ENCODE peak calls at places on chromosomes 3 and 15, in six cellular contexts. N is endodermal cell; B is CD8-positive, alpha-beta T cell; C is cardiac fibroblast; H is CD4-positive, alpha-beta T cell; L is GM10248. F is an unnamed sample.

GRCh38 chr3:14511971-14512943 is 27.9 kb downstream of the GRIP2 start:
- DNase-seq in H (no peak), B (no peak), N (peak; percentile 49), L (no peak), C (no peak), F (no peak)

GRCh38 chr3:122936335-122936734 is 91.2 kb downstream of the SEMA5B start:
- DNase-seq in C (no peak), B (no peak), L (no peak), H (no peak), N (no peak), F (no peak)

GRCh38 chr15:63291507-63291906 is 14.1 kb downstream of the APH1B start:
- DNase-seq in H (no peak), C (peak; percentile 81), N (no peak), B (no peak), L (no peak), F (peak; percentile 87)

GRCh38 chr3:197490098-197490497 is 65.7 kb downstream of the BDH1 start:
- DNase-seq in N (peak; percentile 69), L (no peak), H (no peak), B (no peak), C (peak; percentile 70), F (peak; percentile 83)

GRCh38 chr3:124200336-124200901 is 208.5 kb upstream of the ROPN1 start:
- DNase-seq in N (no peak), C (no peak), B (no peak), L (no peak), H (no peak), F (no peak)

GRCh38 chr3:195270350-195271115 is 426 bp downstream of the XXYLT1 start:
- DNase-seq in C (peak; percentile 77), N (peak; percentile 90), H (no peak), L (peak; percentile 78), B (no peak), F (peak; percentile 46)

GRCh38 chr3:33665294-33665693 is 52.8 kb downstream of the CLASP2 start:
- DNase-seq in B (no peak), C (no peak), N (no peak), H (no peak), L (no peak), F (no peak)

GRCh38 chr3:126465928-126466564 is 9.6 kb downstream of the ZXDC start:
- DNase-seq in L (no peak), H (no peak), C (no peak), N (peak; percentile 46), B (no peak), F (no peak)

GRCh38 chr3:187196573-187197094 is 652 bp upstream of the RTP1 start:
- DNase-seq in L (no peak), N (no peak), C (no peak), B (no peak), H (no peak), F (no peak)

GRCh38 chr3:71721002-71721401 is 4.2 kb downstream of the EIF4E3 start:
- DNase-seq in N (no peak), H (no peak), C (no peak), L (no peak), B (no peak), F (no peak)

GRCh38 chr3:129310111-129310601 is 31.5 kb downstream of the HMCES start:
- DNase-seq in H (no peak), C (no peak), L (peak; percentile 55), N (peak; percentile 60), B (no peak), F (no peak)

GRCh38 chr3:53354945-53355498 is 7.7 kb upstream of the DCP1A start:
- DNase-seq in N (no peak), C (peak; percentile 46), L (no peak), H (no peak), B (no peak), F (no peak)

GRCh38 chr3:62183087-62183486 is 190.3 kb downstream of the FEZF2 start:
- DNase-seq in B (no peak), H (no peak), L (no peak), N (no peak), C (no peak), F (no peak)

GRCh38 chr3:62186967-62187366 is 186.4 kb downstream of the FEZF2 start:
- DNase-seq in B (no peak), N (peak; percentile 67), C (peak; percentile 81), L (no peak), H (no peak), F (no peak)

GRCh38 chr3:62180514-62180913 is 192.8 kb downstream of the FEZF2 start:
- DNase-seq in C (no peak), H (no peak), N (no peak), B (no peak), L (no peak), F (no peak)

GRCh38 chr3:62188547-62189375 is 184.6 kb downstream of the FEZF2 start:
- DNase-seq in B (peak; percentile 10), N (peak; percentile 89), H (peak; percentile 36), L (peak; percentile 80), C (peak; percentile 87), F (peak; percentile 57)

GRCh38 chr3:62184559-62184958 is 188.8 kb downstream of the FEZF2 start:
- DNase-seq in H (no peak), L (no peak), B (no peak), N (no peak), C (peak; percentile 43), F (no peak)
- TF ChIP-seq CTCF in H (no peak), L (no peak), B (no peak), N (no peak), C (no peak), F (no peak)

GRCh38 chr15:53979051-53979788 is 979 bp downstream of the UNC13C start:
- DNase-seq in N (no peak), H (no peak), C (no peak), L (no peak), B (no peak), F (no peak)

GRCh38 chr15:53974121-53974520 is 4.1 kb upstream of the UNC13C start:
- DNase-seq in L (no peak), B (no peak), H (no peak), C (no peak), N (no peak), F (no peak)

GRCh38 chr15:53978248-53978906 is at the start of gene UNC13C:
- DNase-seq in B (no peak), C (no peak), H (no peak), N (peak; percentile 88), L (no peak), F (no peak)

GRCh38 chr15:53974813-53975212 is 3.4 kb upstream of the UNC13C start:
- DNase-seq in N (no peak), B (no peak), H (no peak), C (no peak), L (no peak), F (no peak)

DNA sequence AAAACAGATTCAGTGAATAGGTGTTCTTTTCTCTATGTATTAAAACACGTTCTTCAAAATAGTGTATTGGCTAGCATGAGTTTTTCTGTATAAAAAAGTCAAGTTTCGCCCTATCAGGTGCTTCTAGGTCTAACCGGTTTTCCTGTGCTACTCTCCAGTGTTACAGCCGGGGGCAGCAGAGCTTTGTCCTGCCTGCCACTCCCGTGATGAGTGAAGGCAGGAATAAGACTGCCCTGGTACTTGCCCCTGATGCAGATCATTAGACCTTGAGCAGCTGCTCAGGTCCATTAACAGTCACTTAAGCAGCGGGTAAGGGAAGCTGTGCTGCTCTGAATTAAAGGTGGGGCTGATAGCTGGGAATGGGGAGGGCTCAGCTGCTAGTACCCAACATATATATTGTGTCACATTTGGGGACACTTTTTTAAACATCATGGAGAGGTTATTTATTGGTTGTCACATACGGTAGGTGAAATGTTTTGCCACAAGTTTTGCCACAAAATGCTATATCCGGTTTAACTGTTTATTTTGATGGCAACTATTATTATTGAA is 1.3 kb upstream of the UNC13C start:
- DNase-seq in H (no peak), L (no peak), B (no peak), N (peak; percentile 87), C (no peak), F (no peak)
- TF ChIP-seq CTCF in H (no peak), L (no peak), B (no peak), N (peak; percentile 84), C (no peak), F (no peak)

GRCh38 chr3:140499114-140499757 is 178.6 kb upstream of the TRIM42 start:
- DNase-seq in L (no peak), H (no peak), N (no peak), C (peak; percentile 25), B (no peak), F (no peak)
- TF ChIP-seq CTCF in L (no peak), H (no peak), N (peak; percentile 72), C (no peak), B (no peak), F (no peak)

DNA sequence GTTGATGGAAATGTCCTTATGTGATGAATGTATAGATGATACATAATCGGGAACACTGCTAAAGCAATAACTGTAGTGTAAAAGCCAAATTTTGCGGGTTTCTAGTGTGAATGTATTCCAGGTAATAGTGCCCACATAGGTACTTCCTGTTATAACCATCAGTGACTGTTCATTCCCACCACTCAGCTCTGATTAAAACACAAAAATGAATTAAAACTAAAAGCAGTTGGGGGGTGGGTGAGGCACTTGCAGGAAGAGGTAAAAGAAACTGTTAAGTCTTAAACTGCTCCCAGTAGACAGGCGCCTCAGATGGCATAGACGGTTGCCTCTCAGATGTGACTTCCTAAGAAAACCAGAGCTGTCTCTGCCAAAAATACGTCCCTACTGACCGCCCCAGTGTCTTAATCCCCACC is 893 bp upstream of the MTHFS start:
- DNase-seq in C (no peak), B (no peak), N (no peak), H (no peak), L (no peak), F (no peak)
- TF ChIP-seq CTCF in C (no peak), B (no peak), N (no peak), H (no peak), L (no peak), F (no peak)

GRCh38 chr15:50824507-50824906 is 59.0 kb upstream of the SPPL2A start:
- DNase-seq in B (no peak), N (no peak), H (no peak), L (no peak), C (no peak), F (no peak)

GRCh38 chr15:50823281-50823680 is 57.8 kb upstream of the SPPL2A start:
- DNase-seq in L (no peak), H (no peak), B (no peak), N (no peak), C (no peak), F (no peak)

GRCh38 chr15:50830477-50831354 is 65.2 kb upstream of the SPPL2A start:
- DNase-seq in C (no peak), H (no peak), L (no peak), B (no peak), N (no peak), F (no peak)

GRCh38 chr15:50825946-50826345 is 60.4 kb upstream of the SPPL2A start:
- DNase-seq in B (no peak), L (no peak), C (no peak), H (no peak), N (no peak), F (no peak)

GRCh38 chr15:50828610-50829206 is 63.2 kb upstream of the SPPL2A start:
- DNase-seq in B (no peak), C (peak; percentile 84), N (peak; percentile 53), H (no peak), L (no peak), F (peak; percentile 87)
- TF ChIP-seq CTCF in B (no peak), C (no peak), N (no peak), H (no peak), L (no peak), F (no peak)

DNA sequence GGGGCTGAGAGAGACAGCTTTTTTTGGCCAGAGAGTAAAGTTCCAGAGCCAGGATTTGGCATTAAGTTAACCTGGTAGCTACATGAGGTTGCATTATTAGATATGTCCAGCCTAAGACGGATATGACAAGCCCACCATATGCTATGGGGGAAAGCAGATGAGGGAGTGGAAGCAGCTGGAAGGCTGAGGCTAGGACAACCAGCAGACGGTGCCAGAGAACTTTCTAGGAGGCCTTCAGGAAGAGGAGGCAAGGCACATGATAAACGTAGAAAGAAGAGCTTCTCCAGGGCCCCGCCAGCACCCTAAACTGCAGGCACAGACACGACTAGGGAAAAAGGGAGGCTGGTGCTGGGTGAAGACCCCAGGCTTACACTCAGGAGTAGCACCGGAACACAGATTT is 87.0 kb downstream of the CTNNB1 start:
- DNase-seq in L (no peak), B (no peak), N (no peak), C (no peak), H (no peak), F (no peak)
- TF ChIP-seq CTCF in L (no peak), B (no peak), N (peak; percentile 51), C (no peak), H (no peak), F (no peak)

F was measured in HFFc6.